ENCODE peak calls at places on chromosomes 16 and 17, in six cellular contexts. One of them, this sample, is unnamed.

GRCh38 chr16:11056989-11057645 is 112.8 kb downstream of the CLEC16A start:
- DNase-seq in A549: no peak
- DNase-seq in heart left ventricle: no peak
- DNase-seq in GM12892: no peak
- DNase-seq in prostate gland: peak
- DNase-seq in lower leg skin: no peak
- DNase-seq in this sample: no peak

GRCh38 chr17:64773836-64774761 is 112.0 kb upstream of the SMURF2 start:
- DNase-seq in GM12892: no peak
- DNase-seq in A549: peak
- DNase-seq in lower leg skin: peak
- DNase-seq in heart left ventricle: no peak
- DNase-seq in prostate gland: peak
- DNase-seq in this sample: peak

GRCh38 chr16:53446090-53446489 is 11.8 kb downstream of the RBL2 start:
- DNase-seq in heart left ventricle: no peak
- DNase-seq in GM12892: no peak
- DNase-seq in A549: no peak
- DNase-seq in prostate gland: no peak
- DNase-seq in lower leg skin: no peak
- DNase-seq in this sample: no peak

GRCh38 chr17:17684901-17685774 is 3.9 kb downstream of the RAI1 start:
- DNase-seq in heart left ventricle: no peak
- DNase-seq in prostate gland: peak
- DNase-seq in GM12892: no peak
- DNase-seq in A549: no peak
- DNase-seq in lower leg skin: no peak
- DNase-seq in this sample: no peak

GRCh38 chr17:20206591-20206990 is 197.4 kb downstream of the SPECC1 start:
- DNase-seq in lower leg skin: no peak
- DNase-seq in heart left ventricle: no peak
- DNase-seq in prostate gland: no peak
- DNase-seq in A549: peak
- DNase-seq in GM12892: no peak
- DNase-seq in this sample: no peak

GRCh38 chr16:66487580-66488235 is 60.6 kb downstream of the BEAN1 start:
- DNase-seq in prostate gland: no peak
- DNase-seq in heart left ventricle: no peak
- DNase-seq in lower leg skin: peak
- DNase-seq in A549: no peak
- DNase-seq in GM12892: no peak
- DNase-seq in this sample: no peak

GRCh38 chr17:39634384-39634871 is 2.5 kb upstream of the STARD3 start:
- DNase-seq in heart left ventricle: no peak
- DNase-seq in A549: peak
- DNase-seq in prostate gland: no peak
- DNase-seq in GM12892: no peak
- DNase-seq in lower leg skin: no peak
- DNase-seq in this sample: no peak

GRCh38 chr16:19153876-19154275 is 14.2 kb upstream of the SYT17 start:
- DNase-seq in lower leg skin: no peak
- DNase-seq in heart left ventricle: no peak
- DNase-seq in GM12892: no peak
- DNase-seq in prostate gland: no peak
- DNase-seq in A549: peak
- DNase-seq in this sample: no peak

GRCh38 chr16:85207357-85207921 is 95.2 kb upstream of the CIBAR2 start:
- DNase-seq in prostate gland: no peak
- DNase-seq in lower leg skin: no peak
- DNase-seq in GM12892: no peak
- DNase-seq in heart left ventricle: no peak
- DNase-seq in A549: no peak
- DNase-seq in this sample: no peak

GRCh38 chr17:71023631-71024030 is 854.3 kb downstream of the KCNJ2 start:
- DNase-seq in lower leg skin: no peak
- DNase-seq in prostate gland: no peak
- DNase-seq in GM12892: no peak
- DNase-seq in A549: no peak
- DNase-seq in heart left ventricle: peak
- DNase-seq in this sample: no peak

GRCh38 chr17:37450090-37450489 is 39.6 kb upstream of the DUSP14 start:
- DNase-seq in heart left ventricle: no peak
- DNase-seq in lower leg skin: no peak
- DNase-seq in prostate gland: peak
- DNase-seq in A549: no peak
- DNase-seq in GM12892: no peak
- DNase-seq in this sample: no peak

GRCh38 chr16:84599528-84600202 is 18.2 kb downstream of the COTL1 start:
- DNase-seq in lower leg skin: no peak
- DNase-seq in GM12892: no peak
- DNase-seq in prostate gland: no peak
- DNase-seq in A549: peak
- DNase-seq in heart left ventricle: peak
- DNase-seq in this sample: peak

GRCh38 chr17:65472602-65473001 is 88.8 kb downstream of the AXIN2 start:
- DNase-seq in heart left ventricle: peak
- DNase-seq in prostate gland: no peak
- DNase-seq in lower leg skin: no peak
- DNase-seq in GM12892: no peak
- DNase-seq in A549: no peak
- DNase-seq in this sample: no peak

GRCh38 chr16:84643180-84643583 is 5.1 kb upstream of the KLHL36 start:
- DNase-seq in prostate gland: peak
- DNase-seq in heart left ventricle: peak
- DNase-seq in lower leg skin: peak
- DNase-seq in A549: no peak
- DNase-seq in GM12892: no peak
- DNase-seq in this sample: peak

GRCh38 chr16:85554791-85555548 is 58.2 kb upstream of the GSE1 start:
- DNase-seq in GM12892: no peak
- DNase-seq in heart left ventricle: peak
- DNase-seq in A549: peak
- DNase-seq in prostate gland: peak
- DNase-seq in lower leg skin: peak
- DNase-seq in this sample: peak

GRCh38 chr17:19009970-19010369 is 5.4 kb upstream of the FAM83G start:
- DNase-seq in GM12892: no peak
- DNase-seq in heart left ventricle: no peak
- DNase-seq in A549: no peak
- DNase-seq in prostate gland: no peak
- DNase-seq in lower leg skin: no peak
- DNase-seq in this sample: no peak

GRCh38 chr16:18039931-18040330 is 296.6 kb downstream of the NPIPA8 start:
- DNase-seq in GM12892: no peak
- DNase-seq in lower leg skin: no peak
- DNase-seq in heart left ventricle: no peak
- DNase-seq in A549: no peak
- DNase-seq in prostate gland: no peak
- DNase-seq in this sample: no peak

GRCh38 chr16:14562691-14563491 is 67.2 kb downstream of the PARN start:
- DNase-seq in heart left ventricle: peak
- DNase-seq in A549: peak
- DNase-seq in lower leg skin: no peak
- DNase-seq in prostate gland: peak
- DNase-seq in GM12892: no peak
- DNase-seq in this sample: peak

GRCh38 chr16:22077700-22078313 is 14.5 kb upstream of the VWA3A start:
- DNase-seq in prostate gland: peak
- DNase-seq in A549: peak
- DNase-seq in GM12892: peak
- DNase-seq in lower leg skin: peak
- DNase-seq in heart left ventricle: peak
- DNase-seq in this sample: peak

GRCh38 chr16:56181401-56181800 is 9.9 kb upstream of the GNAO1 start:
- DNase-seq in prostate gland: no peak
- DNase-seq in heart left ventricle: no peak
- DNase-seq in A549: no peak
- DNase-seq in lower leg skin: no peak
- DNase-seq in GM12892: no peak
- DNase-seq in this sample: no peak
- TF ChIP-seq POLR2A in prostate gland: no peak
- TF ChIP-seq POLR2A in heart left ventricle: no peak
- TF ChIP-seq POLR2A in A549: no peak
- TF ChIP-seq POLR2A in lower leg skin: no peak
- TF ChIP-seq POLR2A in GM12892: no peak
- TF ChIP-seq POLR2A in this sample: no peak

DNA sequence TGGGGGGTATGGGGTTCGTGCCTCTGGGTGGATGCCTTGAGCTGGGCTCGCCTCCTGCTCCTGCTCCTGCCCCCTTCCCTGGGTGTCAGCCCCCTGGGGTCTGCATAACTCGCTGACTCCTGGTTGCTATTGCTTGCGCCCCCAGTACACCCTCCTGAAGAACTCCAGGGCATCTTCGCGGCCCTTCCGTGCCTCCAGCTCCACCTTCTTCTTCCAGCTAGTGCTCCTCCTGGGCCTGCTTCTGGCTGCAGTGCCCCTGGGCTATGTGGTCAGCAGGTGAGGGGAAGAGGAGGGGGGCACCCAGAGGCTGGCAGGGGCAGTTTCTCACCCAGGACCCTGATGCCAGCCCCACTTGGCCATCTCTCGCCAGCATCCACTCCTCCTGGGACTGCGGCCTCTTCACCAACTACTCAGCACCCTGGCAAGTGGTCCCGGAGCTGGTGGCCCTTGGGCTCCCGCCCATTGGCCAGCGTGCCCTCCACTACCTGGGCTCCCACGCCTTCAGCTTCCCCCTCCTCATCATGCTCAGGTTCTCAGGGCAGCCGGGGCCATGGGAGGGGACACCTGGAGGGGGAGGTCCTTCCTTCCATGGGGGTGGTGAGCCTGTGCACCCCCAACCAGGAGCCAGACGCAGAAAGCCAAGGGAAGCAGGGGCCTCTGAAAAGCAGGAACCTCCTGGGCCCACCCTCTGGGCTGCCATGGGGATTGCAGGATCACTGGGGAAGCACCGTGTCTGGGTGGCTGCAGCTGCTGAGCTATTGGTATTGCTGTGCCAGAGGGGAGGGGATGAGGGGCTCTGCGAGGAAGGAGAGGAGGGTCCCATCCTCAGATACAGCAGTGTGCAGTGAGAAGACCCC is 7.8 kb upstream of the C17orf99 start:
- DNase-seq in prostate gland: no peak
- DNase-seq in GM12892: no peak
- DNase-seq in lower leg skin: no peak
- DNase-seq in A549: no peak
- DNase-seq in heart left ventricle: no peak
- DNase-seq in this sample: peak
- TF ChIP-seq POLR2A in prostate gland: no peak
- TF ChIP-seq POLR2A in GM12892: no peak
- TF ChIP-seq POLR2A in lower leg skin: no peak
- TF ChIP-seq POLR2A in A549: no peak
- TF ChIP-seq POLR2A in heart left ventricle: no peak
- TF ChIP-seq POLR2A in this sample: no peak

DNA sequence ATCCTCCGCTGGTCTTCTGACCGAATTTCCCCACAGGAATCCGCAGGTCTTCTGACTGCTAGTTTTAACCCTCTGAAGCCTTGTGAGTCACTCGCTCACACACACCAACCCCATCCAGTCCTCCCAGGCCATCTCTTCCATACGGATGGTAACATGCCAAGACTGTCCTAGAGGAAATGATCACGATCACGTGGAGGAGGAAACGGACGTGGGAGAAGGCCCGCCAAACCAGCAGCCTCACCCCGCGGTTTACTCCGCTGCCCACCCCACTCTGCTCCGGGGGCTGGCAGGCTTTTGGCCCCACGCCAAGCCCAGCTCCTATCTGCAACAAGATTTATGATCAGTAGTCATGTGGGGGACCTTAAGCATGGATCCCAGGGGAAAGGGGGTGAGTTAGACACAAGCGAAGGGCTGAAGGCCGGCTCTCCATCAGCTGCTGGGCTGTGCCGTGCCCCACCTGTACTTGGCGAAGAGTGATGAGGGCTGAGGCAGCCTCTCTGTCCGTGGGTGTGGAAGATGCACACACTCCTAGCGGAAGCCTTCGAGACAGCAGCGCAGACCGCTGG is 1.5 kb upstream of the FAAP100 start:
- DNase-seq in lower leg skin: no peak
- DNase-seq in prostate gland: no peak
- DNase-seq in A549: peak
- DNase-seq in heart left ventricle: peak
- DNase-seq in GM12892: no peak
- DNase-seq in this sample: peak
- TF ChIP-seq POLR2A in lower leg skin: no peak
- TF ChIP-seq POLR2A in prostate gland: no peak
- TF ChIP-seq POLR2A in A549: no peak
- TF ChIP-seq POLR2A in heart left ventricle: no peak
- TF ChIP-seq POLR2A in GM12892: no peak
- TF ChIP-seq POLR2A in this sample: no peak

GRCh38 chr17:31857920-31858646 is 961 bp downstream of the COPRS start:
- DNase-seq in prostate gland: no peak
- DNase-seq in heart left ventricle: no peak
- DNase-seq in GM12892: no peak
- DNase-seq in lower leg skin: no peak
- DNase-seq in A549: no peak
- DNase-seq in this sample: no peak

GRCh38 chr17:31854672-31855071 is 4.4 kb downstream of the COPRS start:
- DNase-seq in lower leg skin: no peak
- DNase-seq in heart left ventricle: no peak
- DNase-seq in A549: no peak
- DNase-seq in GM12892: no peak
- DNase-seq in prostate gland: no peak
- DNase-seq in this sample: no peak

GRCh38 chr17:31859487-31860008 is 504 bp upstream of the COPRS start:
- DNase-seq in A549: no peak
- DNase-seq in heart left ventricle: no peak
- DNase-seq in GM12892: no peak
- DNase-seq in lower leg skin: no peak
- DNase-seq in prostate gland: no peak
- DNase-seq in this sample: no peak

GRCh38 chr17:31856750-31857149 is 2.3 kb downstream of the COPRS start:
- DNase-seq in A549: no peak
- DNase-seq in lower leg skin: no peak
- DNase-seq in GM12892: no peak
- DNase-seq in heart left ventricle: no peak
- DNase-seq in prostate gland: no peak
- DNase-seq in this sample: no peak

DNA sequence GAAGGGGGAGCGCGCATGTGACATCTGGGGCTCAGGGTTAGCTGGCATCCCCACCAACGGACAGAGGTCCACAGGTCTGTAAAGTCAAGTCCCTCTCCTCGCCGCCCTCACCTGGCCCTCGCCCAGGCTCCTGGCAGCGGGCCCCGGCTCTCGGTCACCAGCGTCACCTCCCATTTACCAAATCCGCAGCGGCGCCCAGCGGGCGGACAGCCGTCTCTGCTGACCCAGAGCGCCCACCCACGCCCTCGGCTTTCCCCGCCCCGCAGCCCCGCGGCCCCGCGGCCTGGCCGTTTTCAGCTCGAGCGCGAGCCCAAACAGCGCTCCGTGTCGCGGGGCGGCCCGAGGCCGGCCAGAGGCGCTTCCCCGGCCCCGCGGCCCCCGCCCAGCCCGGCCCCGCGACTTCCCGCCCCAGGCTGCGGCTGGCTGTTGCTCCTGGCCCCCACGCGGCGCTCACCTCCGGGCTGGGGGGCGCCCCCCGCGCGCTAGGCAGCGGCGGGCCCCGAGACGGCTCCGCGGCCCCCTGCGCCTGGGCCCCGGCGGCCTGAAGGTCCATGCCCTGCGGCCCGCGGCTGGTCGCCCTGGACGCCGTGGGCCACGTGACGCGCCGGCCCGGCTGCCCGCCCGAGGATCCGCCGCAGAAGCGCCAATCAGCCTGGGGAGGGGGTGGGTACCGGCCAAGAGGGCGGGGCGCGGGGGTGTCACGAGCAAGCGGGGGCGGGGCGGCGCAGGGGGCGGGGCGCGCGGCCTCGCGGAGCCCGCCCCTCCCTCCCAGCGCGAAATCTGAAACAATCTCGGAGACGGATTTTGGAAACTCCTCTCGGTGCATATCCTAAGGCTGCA is at the start of gene COPRS:
- DNase-seq in lower leg skin: peak
- DNase-seq in GM12892: peak
- DNase-seq in A549: peak
- DNase-seq in heart left ventricle: peak
- DNase-seq in prostate gland: peak
- DNase-seq in this sample: peak
- TF ChIP-seq POLR2A in lower leg skin: no peak
- TF ChIP-seq POLR2A in GM12892: peak
- TF ChIP-seq POLR2A in A549: peak
- TF ChIP-seq POLR2A in heart left ventricle: no peak
- TF ChIP-seq POLR2A in prostate gland: peak
- TF ChIP-seq POLR2A in this sample: peak

This sample was measured in upper lobe of left lung.